ENCODE peak calls at places on chromosomes 11 and 22, in six cellular contexts. O is GM23338, I is neural progenitor cell, U is PC-3, G is PC-9, P is MM.1S. K is an unnamed sample.
A peak's percentile ranks its signal among the peaks of the same experiment; 100 is the strongest.

GRCh38 chr11:84333196-84333595 is 1047.0 kb upstream of the CCDC90B start:
- DNase-seq in I (no peak), P (no peak), U (no peak), G (no peak), O (no peak), K (peak; percentile 19)

GRCh38 chr11:96755209-96755608 is 365.4 kb downstream of the JRKL start:
- DNase-seq in U (no peak), G (no peak), O (no peak), P (no peak), I (no peak), K (no peak)

GRCh38 chr22:42655693-42656092 is 6.5 kb upstream of the CYB5R3 start:
- DNase-seq in U (no peak), O (peak; percentile 8), G (no peak), I (no peak), P (peak; percentile 79), K (no peak)

GRCh38 chr11:10322830-10323792 is 18.2 kb downstream of the ADM start:
- DNase-seq in P (peak; percentile 71), G (peak; percentile 85), O (peak; percentile 74), I (peak; percentile 59), U (peak; percentile 93), K (peak; percentile 94)

GRCh38 chr11:70596091-70596490 is 197.8 kb downstream of the CTTN start:
- DNase-seq in P (no peak), G (no peak), U (no peak), O (no peak), I (no peak), K (no peak)

GRCh38 chr11:100752371-100753073 is 65.4 kb downstream of the ARHGAP42 start:
- DNase-seq in O (no peak), P (no peak), G (peak; percentile 63), I (no peak), U (peak; percentile 41), K (no peak)

GRCh38 chr11:46856605-46857339 is 10.7 kb upstream of the CKAP5 start:
- DNase-seq in I (no peak), O (no peak), U (no peak), P (no peak), G (no peak), K (no peak)

GRCh38 chr11:10441021-10441523 is 14.0 kb upstream of the AMPD3 start:
- DNase-seq in O (no peak), I (no peak), G (no peak), U (no peak), P (no peak), K (peak; percentile 20)

GRCh38 chr11:69151811-69152210 is 3.9 kb upstream of the SMIM38 start:
- DNase-seq in G (no peak), U (no peak), I (no peak), P (no peak), O (peak; percentile 26), K (no peak)

GRCh38 chr11:10387209-10388083 is 67.6 kb upstream of the AMPD3 start:
- DNase-seq in P (no peak), G (peak; percentile 49), U (peak; percentile 53), O (no peak), I (no peak), K (peak; percentile 89)

GRCh38 chr22:32725369-32725988 is 76.0 kb upstream of the TIMP3 start:
- DNase-seq in O (no peak), I (no peak), U (no peak), G (no peak), P (no peak), K (no peak)

GRCh38 chr11:133081730-133082452 is 450.4 kb downstream of the OPCML start:
- DNase-seq in I (peak; percentile 39), G (no peak), U (no peak), P (no peak), O (peak; percentile 53), K (no peak)

GRCh38 chr11:134786636-134787035 is 374.6 kb upstream of the B3GAT1 start:
- DNase-seq in G (peak; percentile 18), U (no peak), I (no peak), O (no peak), P (no peak), K (no peak)

DNA sequence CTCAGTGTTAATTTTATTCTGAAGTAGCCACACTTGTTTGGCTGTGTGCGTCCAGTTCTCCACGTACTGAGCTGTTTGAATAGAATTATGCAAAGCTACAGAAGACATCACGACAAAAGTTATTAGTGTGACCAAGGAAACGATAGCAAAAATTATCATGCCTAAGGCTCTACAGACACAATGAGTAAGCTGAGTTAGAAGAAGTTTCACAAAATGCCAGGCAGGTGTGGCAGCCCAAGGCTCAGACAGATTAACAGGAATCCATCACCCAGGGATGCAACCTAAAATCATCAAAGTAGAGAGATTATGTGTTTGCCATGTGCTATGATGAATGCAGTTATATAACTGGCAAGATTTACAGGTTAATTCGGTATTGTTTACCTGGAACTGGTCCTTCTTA is 73.1 kb upstream of the INCENP start:
- DNase-seq in U (peak; percentile 45), I (no peak), O (no peak), P (no peak), G (peak; percentile 90), K (no peak)
- TF ChIP-seq EZH2 in U (no peak), I (no peak), O (no peak), P (no peak), G (no peak), K (no peak)

DNA sequence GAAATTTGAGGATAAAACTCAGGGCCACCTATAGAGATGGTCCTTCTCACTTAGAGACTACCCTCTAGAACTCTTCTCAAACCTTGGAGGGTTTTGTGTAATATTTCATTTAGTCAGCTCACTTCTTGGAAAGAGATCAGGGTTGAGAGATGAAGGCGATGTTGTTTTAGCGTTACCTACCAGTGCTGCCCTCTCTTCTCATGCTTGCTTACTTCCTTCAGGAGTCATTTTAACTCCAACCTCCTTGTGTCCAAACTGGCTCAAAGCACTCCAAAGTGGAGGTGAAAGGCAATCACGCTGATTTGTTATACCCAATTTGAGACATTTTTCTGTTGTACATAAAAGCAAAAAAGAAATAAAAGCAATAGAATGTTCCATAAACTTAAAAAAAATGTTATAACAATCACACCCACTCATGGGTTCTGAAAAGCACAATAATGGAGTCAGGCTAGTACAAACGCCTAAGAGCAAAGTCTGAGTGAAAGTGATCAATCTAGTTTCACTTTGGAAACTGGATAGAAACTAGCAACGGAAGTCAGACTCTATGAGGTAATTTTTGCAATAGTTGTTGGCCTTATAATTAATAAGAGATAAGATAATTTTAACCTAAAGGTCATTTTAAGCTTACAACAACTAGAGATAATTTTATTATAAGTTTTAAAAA is 117.1 kb downstream of the MRTFA start:
- DNase-seq in G (no peak), U (no peak), I (no peak), P (peak; percentile 69), O (no peak), K (peak; percentile 11)
- H3K27ac ChIP-seq in G (no peak overlapping the region), U (no peak overlapping the region), I (no peak overlapping the region), P (no peak overlapping the region), O (peak overlapping the region; percentile 39), K (no peak overlapping the region)

DNA sequence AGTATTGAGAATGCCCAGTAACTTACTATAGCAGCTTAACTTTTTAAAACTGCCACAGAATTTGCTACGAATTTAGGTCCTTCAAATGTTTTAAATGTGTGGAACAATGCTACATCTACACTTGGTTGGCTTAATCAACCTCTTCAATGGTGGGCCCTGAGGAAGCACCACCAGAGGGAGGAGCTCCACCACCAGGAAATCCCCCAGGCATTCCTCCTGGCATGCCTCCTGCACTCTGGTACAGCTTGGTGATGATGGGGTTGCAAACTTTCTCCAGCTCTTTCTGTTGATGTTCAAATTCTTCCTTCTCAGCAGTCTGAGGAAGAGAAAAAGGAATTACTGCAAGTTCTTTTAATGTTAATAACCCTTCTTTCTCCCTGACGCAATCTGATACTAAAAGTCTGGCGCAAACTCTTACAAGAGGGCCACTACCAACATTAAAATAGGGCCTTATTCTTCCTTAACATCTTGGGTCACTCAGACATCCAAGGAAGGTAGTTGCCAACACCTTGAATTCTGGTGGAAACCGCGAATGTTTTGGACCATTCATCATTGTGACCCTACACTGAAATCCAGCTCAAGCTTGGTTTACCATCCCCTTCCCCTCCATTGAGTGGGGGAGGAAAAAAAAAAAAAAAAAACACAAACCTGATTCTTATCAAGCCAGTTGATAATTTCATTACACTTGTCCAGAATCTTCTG is 4.2 kb downstream of the HSPA8 start:
- DNase-seq in P (no peak), U (no peak), I (no peak), O (no peak), G (no peak), K (no peak)
- H3F3A ChIP-seq in P (peaks cover 91% of the 10 kb centered on the region), U (peaks cover 86% of the 10 kb centered on the region), I (peaks cover 83% of the 10 kb centered on the region), O (peaks cover 77% of the 10 kb centered on the region), G (peaks cover 84% of the 10 kb centered on the region), K (peaks cover 85% of the 10 kb centered on the region)

DNA sequence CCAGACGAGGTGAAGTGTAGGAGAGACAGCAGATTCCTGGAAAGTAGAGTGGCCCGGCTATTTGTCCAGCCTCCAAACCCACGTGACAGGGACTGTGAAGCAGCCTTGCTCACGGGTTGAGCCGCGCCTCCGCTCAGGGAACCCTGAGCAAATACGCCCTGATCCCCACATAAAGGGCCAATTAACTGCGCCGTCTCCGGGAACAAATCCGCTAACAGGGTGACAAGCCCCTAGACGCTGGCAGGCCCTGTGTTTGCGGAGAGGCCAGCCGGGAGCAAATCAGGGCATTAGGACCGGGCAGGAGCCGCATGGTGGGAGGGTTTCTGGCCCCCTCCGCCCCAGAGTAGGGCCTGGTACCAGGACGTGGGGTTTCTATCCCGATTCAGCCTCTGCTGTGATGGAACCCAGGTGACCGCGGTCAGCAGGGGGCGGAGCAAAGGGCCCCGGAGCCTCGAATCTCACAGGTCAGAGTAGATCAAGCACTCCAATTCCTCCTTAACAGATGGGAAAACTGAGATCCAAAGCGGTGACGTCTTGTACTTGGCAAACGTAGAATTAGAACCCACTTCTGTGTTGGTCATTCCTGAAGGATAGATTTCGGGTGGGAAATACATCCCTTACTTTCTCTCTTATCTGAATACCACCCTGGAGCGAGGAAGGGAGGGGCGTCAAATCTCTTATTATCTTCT is 2.0 kb upstream of the ROBO3 start:
- DNase-seq in G (no peak), O (peak; percentile 72), U (peak; percentile 20), P (no peak), I (peak; percentile 95), K (peak; percentile 82)
- TF ChIP-seq EZH2 in G (no peak), O (peak; percentile 29), U (no peak), P (no peak), I (no peak), K (no peak)

GRCh38 chr11:64894812-64895452 is 16.5 kb upstream of the EHD1 start:
- DNase-seq in G (no peak), P (no peak), O (no peak), I (no peak), U (no peak), K (no peak)
- H3K27ac ChIP-seq in G (no peak overlapping the region), P (no peak overlapping the region), O (no peak overlapping the region), I (no peak overlapping the region), U (no peak overlapping the region), K (no peak overlapping the region)

K was measured in GM23248.